ENCODE peak calls at places on chromosomes 13 and 19, in four cellular contexts. One of them, this sample, is unnamed.

GRCh38 chr13:39864221-39864620 is 208.8 kb downstream of the COG6 start:
- DNase-seq in HFFc6: no peak
- DNase-seq in T1000: no peak
- DNase-seq in NK-92 treated with Interleukin-12 subunit alpha and Interleukin-12 subunit beta, amount 100 ng/mL, for 24 hours: no peak
- DNase-seq in this sample: no peak

GRCh38 chr13:91014696-91015095 is 332.8 kb upstream of the MIR17HG start:
- DNase-seq in NK-92 treated with Interleukin-12 subunit alpha and Interleukin-12 subunit beta, amount 100 ng/mL, for 24 hours: no peak
- DNase-seq in HFFc6: no peak
- DNase-seq in T1000: no peak
- DNase-seq in this sample: no peak

GRCh38 chr13:50236898-50237318 is 221.7 kb downstream of the KCNRG start:
- DNase-seq in HFFc6: no peak
- DNase-seq in T1000: no peak
- DNase-seq in NK-92 treated with Interleukin-12 subunit alpha and Interleukin-12 subunit beta, amount 100 ng/mL, for 24 hours: peak; percentile 32
- DNase-seq in this sample: no peak

GRCh38 chr13:103539265-103539664 is 473.0 kb upstream of the SLC10A2 start:
- DNase-seq in NK-92 treated with Interleukin-12 subunit alpha and Interleukin-12 subunit beta, amount 100 ng/mL, for 24 hours: no peak
- DNase-seq in HFFc6: no peak
- DNase-seq in T1000: no peak
- DNase-seq in this sample: no peak

GRCh38 chr13:59012731-59013130 is 1151.0 kb downstream of the DIAPH3 start:
- DNase-seq in T1000: no peak
- DNase-seq in NK-92 treated with Interleukin-12 subunit alpha and Interleukin-12 subunit beta, amount 100 ng/mL, for 24 hours: no peak
- DNase-seq in HFFc6: no peak
- DNase-seq in this sample: no peak

GRCh38 chr19:10143700-10144099 is 24.0 kb upstream of the EIF3G start:
- DNase-seq in NK-92 treated with Interleukin-12 subunit alpha and Interleukin-12 subunit beta, amount 100 ng/mL, for 24 hours: no peak
- DNase-seq in T1000: no peak
- DNase-seq in HFFc6: no peak
- DNase-seq in this sample: no peak

GRCh38 chr19:50607874-50608785 is 31.6 kb downstream of the SYT3 start:
- DNase-seq in T1000: no peak
- DNase-seq in HFFc6: peak; percentile 1
- DNase-seq in NK-92 treated with Interleukin-12 subunit alpha and Interleukin-12 subunit beta, amount 100 ng/mL, for 24 hours: no peak
- DNase-seq in this sample: peak; percentile 82

GRCh38 chr13:96822900-96823299 is 171.4 kb downstream of the OXGR1 start:
- DNase-seq in NK-92 treated with Interleukin-12 subunit alpha and Interleukin-12 subunit beta, amount 100 ng/mL, for 24 hours: no peak
- DNase-seq in T1000: no peak
- DNase-seq in HFFc6: no peak
- DNase-seq in this sample: no peak

GRCh38 chr19:7869453-7869909 is 4.7 kb downstream of the PRR36 start:
- DNase-seq in T1000: peak; percentile 69
- DNase-seq in HFFc6: no peak
- DNase-seq in NK-92 treated with Interleukin-12 subunit alpha and Interleukin-12 subunit beta, amount 100 ng/mL, for 24 hours: no peak
- DNase-seq in this sample: peak; percentile 64

GRCh38 chr19:1237754-1238372 is at the start of gene CBARP:
- DNase-seq in T1000: no peak
- DNase-seq in NK-92 treated with Interleukin-12 subunit alpha and Interleukin-12 subunit beta, amount 100 ng/mL, for 24 hours: no peak
- DNase-seq in HFFc6: no peak
- DNase-seq in this sample: no peak

GRCh38 chr13:113110048-113110851 is 4.7 kb downstream of the F7 start:
- DNase-seq in T1000: no peak
- DNase-seq in HFFc6: no peak
- DNase-seq in NK-92 treated with Interleukin-12 subunit alpha and Interleukin-12 subunit beta, amount 100 ng/mL, for 24 hours: no peak
- DNase-seq in this sample: no peak

GRCh38 chr19:10876459-10877240 is 5.3 kb downstream of the CARM1 start:
- DNase-seq in HFFc6: no peak
- DNase-seq in T1000: no peak
- DNase-seq in NK-92 treated with Interleukin-12 subunit alpha and Interleukin-12 subunit beta, amount 100 ng/mL, for 24 hours: no peak
- DNase-seq in this sample: no peak

GRCh38 chr19:4597975-4598671 is 38.6 kb upstream of the SEMA6B start:
- DNase-seq in T1000: no peak
- DNase-seq in NK-92 treated with Interleukin-12 subunit alpha and Interleukin-12 subunit beta, amount 100 ng/mL, for 24 hours: no peak
- DNase-seq in HFFc6: no peak
- DNase-seq in this sample: no peak

GRCh38 chr19:16067205-16067938 is 8.9 kb upstream of the TPM4 start:
- DNase-seq in NK-92 treated with Interleukin-12 subunit alpha and Interleukin-12 subunit beta, amount 100 ng/mL, for 24 hours: no peak
- DNase-seq in HFFc6: peak; percentile 60
- DNase-seq in T1000: no peak
- DNase-seq in this sample: peak; percentile 71

GRCh38 chr13:72530471-72530870 is 197.0 kb downstream of the MZT1 start:
- DNase-seq in NK-92 treated with Interleukin-12 subunit alpha and Interleukin-12 subunit beta, amount 100 ng/mL, for 24 hours: no peak
- DNase-seq in HFFc6: no peak
- DNase-seq in T1000: no peak
- DNase-seq in this sample: no peak

GRCh38 chr13:44191504-44192171 is 182.0 kb upstream of the SERP2 start:
- DNase-seq in HFFc6: peak; percentile 61
- DNase-seq in NK-92 treated with Interleukin-12 subunit alpha and Interleukin-12 subunit beta, amount 100 ng/mL, for 24 hours: no peak
- DNase-seq in T1000: no peak
- DNase-seq in this sample: peak; percentile 69

GRCh38 chr13:110396913-110397379 is 89.9 kb downstream of the COL4A2 start:
- DNase-seq in HFFc6: peak; percentile 99
- DNase-seq in NK-92 treated with Interleukin-12 subunit alpha and Interleukin-12 subunit beta, amount 100 ng/mL, for 24 hours: no peak
- DNase-seq in T1000: peak; percentile 77
- DNase-seq in this sample: peak; percentile 75

GRCh38 chr19:5624154-5624663 is 1.3 kb downstream of the SAFB start:
- DNase-seq in NK-92 treated with Interleukin-12 subunit alpha and Interleukin-12 subunit beta, amount 100 ng/mL, for 24 hours: no peak
- DNase-seq in T1000: no peak
- DNase-seq in HFFc6: peak; percentile 32
- DNase-seq in this sample: peak; percentile 42

GRCh38 chr19:32219881-32220552 is 125.4 kb upstream of the ZNF507 start:
- DNase-seq in T1000: no peak
- DNase-seq in NK-92 treated with Interleukin-12 subunit alpha and Interleukin-12 subunit beta, amount 100 ng/mL, for 24 hours: no peak
- DNase-seq in HFFc6: no peak
- DNase-seq in this sample: peak; percentile 11

GRCh38 chr13:101757446-101758039 is 305.1 kb downstream of the ITGBL1 start:
- DNase-seq in T1000: no peak
- DNase-seq in NK-92 treated with Interleukin-12 subunit alpha and Interleukin-12 subunit beta, amount 100 ng/mL, for 24 hours: no peak
- DNase-seq in HFFc6: peak; percentile 16
- DNase-seq in this sample: no peak